ENCODE peak calls at places on chromosome 6, in seven cellular contexts. Y, I, N, Q, U, D and L are unnamed samples.

GRCh38 chr6:42556462-42556861 is 7.4 kb upstream of the UBR2 start:
- DNase-seq in D (no peak), N (no peak), I (no peak), Q (no peak), U (no peak), Y (no peak), L (no peak)

GRCh38 chr6:36052092-36052491 is 24.5 kb downstream of the MAPK14 start:
- DNase-seq in D (no peak), N (no peak), Q (no peak), I (no peak), U (no peak), Y (no peak), L (no peak)

GRCh38 chr6:157641837-157642236 is 181.2 kb upstream of the SNX9 start:
- DNase-seq in I (no peak), N (no peak), D (no peak), Y (no peak), Q (no peak), U (no peak), L (no peak)

GRCh38 chr6:101613556-101613955 is 220.0 kb downstream of the GRIK2 start:
- DNase-seq in I (no peak), Q (no peak), N (no peak), U (no peak), Y (no peak), D (no peak), L (no peak)

GRCh38 chr6:16049178-16049577 is 79.7 kb upstream of the MYLIP start:
- DNase-seq in D (no peak), I (no peak), U (no peak), N (no peak), Q (no peak), Y (no peak), L (no peak)

GRCh38 chr6:57221191-57221935 is 744 bp downstream of the RAB23 start:
- DNase-seq in Q (peak), U (peak), I (peak), N (peak), Y (peak), D (peak), L (no peak)

GRCh38 chr6:112017760-112018537 is 36.0 kb upstream of the CCN6 start:
- DNase-seq in U (no peak), N (no peak), Q (no peak), Y (no peak), D (no peak), I (no peak), L (no peak)

GRCh38 chr6:54860132-54860531 is 13.6 kb downstream of the FAM83B start:
- DNase-seq in N (no peak), Q (no peak), D (no peak), U (no peak), Y (peak), I (no peak), L (no peak)

GRCh38 chr6:149545258-149545753 is 537 bp downstream of the PPIL4 start:
- DNase-seq in Q (peak), N (no peak), D (peak), I (peak), Y (peak), U (peak), L (no peak)

GRCh38 chr6:111957623-111958315 is 84.5 kb upstream of the FYN start:
- DNase-seq in N (peak), D (no peak), Q (no peak), U (peak), Y (peak), I (no peak), L (no peak)

GRCh38 chr6:19851273-19852089 is 14.3 kb downstream of the ID4 start:
- DNase-seq in D (peak), Y (peak), U (peak), N (peak), I (peak), Q (no peak), L (no peak)

GRCh38 chr6:12848969-12849368 is 132.4 kb downstream of the PHACTR1 start:
- DNase-seq in N (no peak), U (no peak), D (no peak), Q (no peak), Y (no peak), I (no peak), L (no peak)

GRCh38 chr6:122833229-122833556 is 44.1 kb downstream of the SMPDL3A start:
- DNase-seq in Y (peak), Q (no peak), N (no peak), U (no peak), D (no peak), I (no peak), L (no peak)

GRCh38 chr6:151451950-151452749 is at the start of gene RMND1:
- DNase-seq in Y (peak), I (peak), N (peak), Q (peak), U (peak), D (peak), L (peak)

GRCh38 chr6:79373880-79374279 is 139.4 kb upstream of the HMGN3 start:
- DNase-seq in I (no peak), D (no peak), U (no peak), Y (no peak), Q (no peak), N (no peak), L (peak)

GRCh38 chr6:36728289-36729168 is 30.9 kb downstream of the RAB44 start:
- DNase-seq in Q (no peak), I (no peak), Y (no peak), U (no peak), N (no peak), D (no peak), L (no peak)

GRCh38 chr6:147033267-147033666 is 170.9 kb upstream of the STXBP5 start:
- DNase-seq in Y (peak), U (no peak), N (no peak), D (no peak), I (no peak), Q (no peak), L (no peak)

GRCh38 chr6:146339716-146340115 is 203.9 kb upstream of the RAB32 start:
- DNase-seq in Y (no peak), U (no peak), N (no peak), D (peak), Q (no peak), I (peak), L (peak)

GRCh38 chr6:78598966-78599365 is 268.4 kb upstream of the IRAK1BP1 start:
- DNase-seq in D (peak), I (peak), N (no peak), Y (no peak), U (peak), Q (no peak), L (peak)

GRCh38 chr6:152240436-152240835 is 396.7 kb downstream of the SYNE1 start:
- DNase-seq in I (peak), Y (no peak), N (no peak), Q (no peak), U (peak), D (no peak), L (no peak)

GRCh38 chr6:203663-204062 is 88.6 kb upstream of the DUSP22 start:
- DNase-seq in N (no peak), Q (no peak), D (no peak), Y (no peak), I (no peak), U (no peak), L (no peak)

GRCh38 chr6:108676555-108676954 is 115.8 kb downstream of the FOXO3 start:
- DNase-seq in Y (no peak), U (no peak), I (no peak), Q (no peak), N (no peak), D (no peak), L (no peak)

GRCh38 chr6:131460603-131460995 is 112.4 kb upstream of the ARG1 start:
- DNase-seq in Q (no peak), N (no peak), U (no peak), Y (no peak), I (no peak), D (no peak), L (no peak)

GRCh38 chr6:143276436-143276835 is 174.1 kb downstream of the ADAT2 start:
- DNase-seq in Q (no peak), U (no peak), N (no peak), D (no peak), I (no peak), Y (no peak), L (no peak)

GRCh38 chr6:7832904-7833752 is 77.5 kb downstream of the TXNDC5 start:
- DNase-seq in Y (no peak), Q (no peak), I (no peak), D (no peak), U (no peak), N (no peak), L (no peak)

GRCh38 chr6:6004147-6004995 is 2.4 kb downstream of the NRN1 start:
- DNase-seq in D (no peak), N (peak), Y (peak), I (peak), Q (no peak), U (no peak), L (no peak)

GRCh38 chr6:10338151-10338550 is 76.7 kb downstream of the TFAP2A start:
- DNase-seq in Q (no peak), N (no peak), Y (no peak), U (no peak), D (no peak), I (no peak), L (no peak)

GRCh38 chr6:138036955-138037592 is 70.1 kb downstream of the PERP start:
- DNase-seq in Q (no peak), I (no peak), N (no peak), D (no peak), U (peak), Y (no peak), L (peak)

GRCh38 chr6:2245954-2246863 is 804 bp upstream of the GMDS start:
- DNase-seq in U (peak), Y (peak), I (peak), D (peak), N (no peak), Q (peak), L (peak)

GRCh38 chr6:168863467-168863866 is 390.2 kb downstream of the THBS2 start:
- DNase-seq in D (no peak), U (no peak), N (no peak), Q (no peak), I (no peak), Y (no peak), L (no peak)

GRCh38 chr6:149446791-149447376 is 37.9 kb downstream of the ZC3H12D start:
- DNase-seq in I (no peak), Y (peak), D (no peak), N (no peak), U (no peak), Q (no peak), L (no peak)

GRCh38 chr6:122790740-122791679 is 2.0 kb downstream of the SMPDL3A start:
- DNase-seq in I (no peak), N (no peak), U (peak), Y (peak), Q (no peak), D (no peak), L (no peak)

GRCh38 chr6:121354764-121355163 is 20.5 kb upstream of the TBC1D32 start:
- DNase-seq in D (no peak), N (no peak), I (no peak), U (no peak), Q (no peak), Y (peak), L (no peak)

GRCh38 chr6:72659754-72660153 is 37.9 kb downstream of the KCNQ5 start:
- DNase-seq in Y (no peak), Q (no peak), N (no peak), D (no peak), U (no peak), I (no peak), L (no peak)

GRCh38 chr6:72665599-72665998 is 43.7 kb downstream of the KCNQ5 start:
- DNase-seq in U (no peak), Y (no peak), N (no peak), Q (no peak), I (no peak), D (no peak), L (no peak)

GRCh38 chr6:72657798-72658197 is 35.9 kb downstream of the KCNQ5 start:
- DNase-seq in U (peak), N (no peak), I (no peak), D (no peak), Q (no peak), Y (no peak), L (no peak)

GRCh38 chr6:72657391-72657790 is 35.5 kb downstream of the KCNQ5 start:
- DNase-seq in Y (no peak), D (no peak), U (no peak), N (no peak), I (no peak), Q (no peak), L (no peak)

GRCh38 chr6:72661408-72661807 is 39.5 kb downstream of the KCNQ5 start:
- DNase-seq in N (no peak), Y (no peak), D (no peak), I (no peak), Q (no peak), U (no peak), L (no peak)
- H3K27ac ChIP-seq in N (no peak), Y (no peak), D (no peak), I (no peak), Q (no peak), U (no peak), L (no peak)

GRCh38 chr6:100300221-100300736 is 164.4 kb downstream of the SIM1 start:
- DNase-seq in Y (no peak), D (peak), I (peak), U (peak), Q (no peak), N (no peak), L (peak)
- H3K27ac ChIP-seq in Y (no peak), D (peak), I (peak), U (peak), Q (no peak), N (no peak), L (peak)

GRCh38 chr6:3892613-3893012 is 43.4 kb downstream of the FAM50B start:
- DNase-seq in I (no peak), Y (no peak), Q (no peak), D (no peak), N (no peak), U (no peak), L (no peak)
- H3K27ac ChIP-seq in I (no peak), Y (no peak), Q (no peak), D (no peak), N (no peak), U (no peak), L (no peak)

GRCh38 chr6:28943557-28944411 is 20.0 kb upstream of the TRIM27 start:
- DNase-seq in U (peak), D (peak), Y (peak), Q (peak), I (peak), N (peak), L (no peak)

GRCh38 chr6:28943223-28943556 is 19.4 kb upstream of the TRIM27 start:
- DNase-seq in D (no peak), U (no peak), Y (no peak), Q (no peak), N (no peak), I (peak), L (no peak)

GRCh38 chr6:28940294-28940858 is 16.6 kb upstream of the TRIM27 start:
- DNase-seq in I (no peak), Q (no peak), U (no peak), D (peak), Y (peak), N (peak), L (no peak)

GRCh38 chr6:28940859-28941680 is 17.3 kb upstream of the TRIM27 start:
- DNase-seq in N (peak), I (peak), D (peak), Q (peak), Y (peak), U (peak), L (no peak)

DNA sequence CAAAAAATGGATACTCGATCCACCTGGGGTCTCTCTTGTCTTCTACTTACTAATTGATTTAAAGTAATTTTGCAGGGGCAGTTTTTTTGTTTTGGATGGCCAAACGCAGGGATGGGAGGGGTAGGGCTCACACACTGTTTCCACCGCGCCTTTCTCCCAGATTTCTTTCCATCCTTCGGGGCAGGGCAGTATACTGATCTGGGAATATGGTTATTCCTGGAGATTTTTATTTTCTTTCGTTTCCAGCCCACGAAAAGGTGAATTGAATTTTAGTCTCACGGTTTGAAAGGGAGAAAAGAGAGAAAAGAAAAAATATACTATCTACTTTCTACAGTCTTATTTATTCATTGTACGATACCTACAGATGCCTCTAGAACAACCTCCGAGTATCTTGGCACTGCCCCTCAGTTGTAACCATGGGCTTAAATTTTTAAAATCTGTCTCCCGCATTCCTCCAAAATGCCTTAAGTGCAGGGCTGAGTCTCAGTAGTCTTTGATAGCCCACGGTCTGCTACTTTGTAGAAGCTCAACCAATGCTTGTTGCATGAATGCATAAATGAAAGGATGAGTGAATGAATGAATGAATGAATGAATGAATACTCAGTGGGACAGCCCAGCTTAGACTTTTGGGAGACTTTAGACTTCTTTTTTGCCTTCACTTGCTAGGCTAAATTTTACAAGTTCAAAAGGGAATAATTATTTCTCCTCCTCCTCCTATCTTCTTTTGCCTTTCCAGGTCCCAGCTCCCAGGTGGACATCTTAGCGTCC is 18.1 kb upstream of the TRIM27 start:
- DNase-seq in I (no peak), D (no peak), Q (no peak), N (peak), U (no peak), Y (peak), L (no peak)
- H3K27ac ChIP-seq in I (no peak), D (peak), Q (peak), N (no peak), U (no peak), Y (no peak), L (peak)